ENCODE peak calls at places on chromosomes 5 and 9, in nine cellular contexts. L, D, O, C, T, Y, B, Z and K are unnamed samples.

GRCh38 chr5:143145388-143145787 is 258.1 kb downstream of the NR3C1 start:
- DNase-seq in L (no peak), D (no peak), O (no peak), C (no peak), T (no peak), Y (no peak), B (no peak), Z (no peak), K (no peak)

GRCh38 chr5:96370981-96371380 is 62.1 kb downstream of the PCSK1 start:
- DNase-seq in L (no peak), D (peak; percentile 31), O (no peak), C (no peak), T (no peak), Y (no peak), B (no peak), Z (no peak), K (peak; percentile 7)

GRCh38 chr5:123124495-123125171 is 35.6 kb downstream of the PRDM6 start:
- DNase-seq in L (no peak), D (no peak), O (no peak), C (no peak), T (no peak), Y (no peak), B (no peak), Z (no peak), K (no peak)

GRCh38 chr9:69035438-69036316 is at the start of gene FXN:
- DNase-seq in L (peak; percentile 67), D (peak; percentile 67), O (peak; percentile 79), C (peak; percentile 88), T (no peak), Y (peak; percentile 64), B (peak; percentile 87), Z (no peak), K (peak; percentile 73)

GRCh38 chr5:54285573-54286124 is 24.7 kb downstream of the ARL15 start:
- DNase-seq in L (no peak), D (no peak), O (no peak), C (no peak), T (no peak), Y (no peak), B (no peak), Z (no peak), K (no peak)

GRCh38 chr9:71819115-71819739 is 50.9 kb upstream of the CEMIP2 start:
- DNase-seq in L (no peak), D (peak; percentile 22), O (peak; percentile 57), C (no peak), T (peak; percentile 18), Y (peak; percentile 33), B (peak; percentile 53), Z (no peak), K (peak; percentile 30)

GRCh38 chr5:103587185-103587748 is 24.7 kb upstream of the NUDT12 start:
- DNase-seq in L (no peak), D (peak; percentile 50), O (no peak), C (no peak), T (no peak), Y (no peak), B (no peak), Z (no peak), K (peak; percentile 26)

GRCh38 chr9:114889802-114890224 is 40.6 kb downstream of the TNFSF8 start:
- DNase-seq in L (no peak), D (peak; percentile 40), O (no peak), C (no peak), T (no peak), Y (no peak), B (no peak), Z (no peak), K (no peak)

GRCh38 chr5:178116406-178116885 is 3.1 kb downstream of the N4BP3 start:
- DNase-seq in L (no peak), D (no peak), O (peak; percentile 31), C (no peak), T (no peak), Y (no peak), B (no peak), Z (no peak), K (no peak)